ENCODE peak calls at places on chromosome 15, in seven cellular contexts. One of them, this sample, is unnamed.

GRCh38 chr15:38688096-38688495 is 123.5 kb upstream of the RASGRP1 start:
- DNase-seq in T-helper 2 cell: no peak
- DNase-seq in choroid plexus epithelial cell: no peak
- DNase-seq in DMS53: no peak
- DNase-seq in stimulated activated CD8-positive, alpha-beta memory T cell treated with anti-CD3 and anti-CD28 coated beads, Interleukin-2, amount 100 ng/mL, for 48 hours: no peak
- DNase-seq in NCI-H187: no peak
- DNase-seq in NCI-H524 treated with DMSO at 0.1 percent for 48 hours: no peak
- DNase-seq in this sample: no peak

GRCh38 chr15:92840149-92840548 is 60.0 kb upstream of the CHD2 start:
- DNase-seq in T-helper 2 cell: no peak
- DNase-seq in choroid plexus epithelial cell: no peak
- DNase-seq in DMS53: no peak
- DNase-seq in stimulated activated CD8-positive, alpha-beta memory T cell treated with anti-CD3 and anti-CD28 coated beads, Interleukin-2, amount 100 ng/mL, for 48 hours: no peak
- DNase-seq in NCI-H187: no peak
- DNase-seq in NCI-H524 treated with DMSO at 0.1 percent for 48 hours: no peak
- DNase-seq in this sample: no peak

GRCh38 chr15:48965972-48966371 is 2.3 kb upstream of the SHC4 start:
- DNase-seq in T-helper 2 cell: no peak
- DNase-seq in choroid plexus epithelial cell: peak
- DNase-seq in DMS53: peak
- DNase-seq in stimulated activated CD8-positive, alpha-beta memory T cell treated with anti-CD3 and anti-CD28 coated beads, Interleukin-2, amount 100 ng/mL, for 48 hours: no peak
- DNase-seq in NCI-H187: no peak
- DNase-seq in NCI-H524 treated with DMSO at 0.1 percent for 48 hours: no peak
- DNase-seq in this sample: no peak

GRCh38 chr15:73926191-73927002 is at the start of gene LOXL1:
- DNase-seq in T-helper 2 cell: no peak
- DNase-seq in choroid plexus epithelial cell: peak
- DNase-seq in DMS53: peak
- DNase-seq in stimulated activated CD8-positive, alpha-beta memory T cell treated with anti-CD3 and anti-CD28 coated beads, Interleukin-2, amount 100 ng/mL, for 48 hours: no peak
- DNase-seq in NCI-H187: peak
- DNase-seq in NCI-H524 treated with DMSO at 0.1 percent for 48 hours: peak
- DNase-seq in this sample: peak

GRCh38 chr15:30922469-30923311 is 19.0 kb downstream of the FAN1 start:
- DNase-seq in T-helper 2 cell: no peak
- DNase-seq in choroid plexus epithelial cell: peak
- DNase-seq in DMS53: no peak
- DNase-seq in stimulated activated CD8-positive, alpha-beta memory T cell treated with anti-CD3 and anti-CD28 coated beads, Interleukin-2, amount 100 ng/mL, for 48 hours: no peak
- DNase-seq in NCI-H187: no peak
- DNase-seq in NCI-H524 treated with DMSO at 0.1 percent for 48 hours: no peak
- DNase-seq in this sample: no peak

GRCh38 chr15:31327674-31328424 is 1.2 kb downstream of the KLF13 start:
- DNase-seq in T-helper 2 cell: peak
- DNase-seq in choroid plexus epithelial cell: peak
- DNase-seq in DMS53: peak
- DNase-seq in stimulated activated CD8-positive, alpha-beta memory T cell treated with anti-CD3 and anti-CD28 coated beads, Interleukin-2, amount 100 ng/mL, for 48 hours: peak
- DNase-seq in NCI-H187: peak
- DNase-seq in NCI-H524 treated with DMSO at 0.1 percent for 48 hours: no peak
- DNase-seq in this sample: no peak

GRCh38 chr15:41989573-41990242 is 17.4 kb upstream of the EHD4 start:
- DNase-seq in T-helper 2 cell: peak
- DNase-seq in choroid plexus epithelial cell: peak
- DNase-seq in DMS53: peak
- DNase-seq in stimulated activated CD8-positive, alpha-beta memory T cell treated with anti-CD3 and anti-CD28 coated beads, Interleukin-2, amount 100 ng/mL, for 48 hours: peak
- DNase-seq in NCI-H187: no peak
- DNase-seq in NCI-H524 treated with DMSO at 0.1 percent for 48 hours: no peak
- DNase-seq in this sample: peak

GRCh38 chr15:60093273-60094067 is 89.4 kb downstream of the FOXB1 start:
- DNase-seq in T-helper 2 cell: no peak
- DNase-seq in choroid plexus epithelial cell: no peak
- DNase-seq in DMS53: peak
- DNase-seq in stimulated activated CD8-positive, alpha-beta memory T cell treated with anti-CD3 and anti-CD28 coated beads, Interleukin-2, amount 100 ng/mL, for 48 hours: no peak
- DNase-seq in NCI-H187: no peak
- DNase-seq in NCI-H524 treated with DMSO at 0.1 percent for 48 hours: no peak
- DNase-seq in this sample: no peak